ENCODE peak calls at places on chromosomes 3 and 15, in five cellular contexts. E is uterus, H is body of pancreas, O is left ventricle myocardium inferior, A is neural progenitor cell. V is an unnamed sample. For H3K4me1, the result is how much of the 10 kb centered on the place peaks cover.

GRCh38 chr3:173793963-173794362 is 396.4 kb downstream of the NLGN1 start:
- DNase-seq in E (no peak), A (no peak), O (no peak), H (no peak), V (no peak)

GRCh38 chr3:32562640-32563039 is 8.0 kb downstream of the DYNC1LI1 start:
- DNase-seq in O (no peak), E (no peak), H (no peak), A (no peak), V (no peak)

GRCh38 chr15:75213768-75214221 is 12.1 kb downstream of the C15orf39 start:
- DNase-seq in A (no peak), E (no peak), O (no peak), H (no peak), V (no peak)

GRCh38 chr3:37028329-37028728 is 35.0 kb downstream of the MLH1 start:
- DNase-seq in H (peak), E (peak), A (no peak), O (peak), V (peak)

GRCh38 chr3:107894998-107895397 is 195.8 kb downstream of the CD47 start:
- DNase-seq in O (no peak), E (no peak), H (no peak), A (no peak), V (no peak)

GRCh38 chr3:78314327-78314726 is 1274.4 kb downstream of the ROBO2 start:
- DNase-seq in H (no peak), O (no peak), E (no peak), A (no peak), V (no peak)

GRCh38 chr3:175704366-175705041 is 845.4 kb downstream of the NAALADL2 start:
- DNase-seq in A (no peak), H (no peak), E (no peak), O (no peak), V (no peak)

GRCh38 chr15:82852906-82853635 is 43.6 kb downstream of the WHAMM start:
- DNase-seq in H (peak), A (no peak), O (no peak), E (no peak), V (no peak)

GRCh38 chr3:53158700-53159414 is 2.2 kb upstream of the PRKCD start:
- DNase-seq in A (no peak), H (no peak), O (no peak), E (no peak), V (no peak)

GRCh38 chr15:70493787-70494514 is 269.4 kb downstream of the UACA start:
- DNase-seq in O (no peak), H (no peak), E (no peak), A (no peak), V (no peak)

GRCh38 chr3:132378-132777 is 64.2 kb upstream of the CHL1 start:
- DNase-seq in E (no peak), H (no peak), A (no peak), O (no peak), V (no peak)

GRCh38 chr3:120172070-120172469 is 77.8 kb upstream of the GSK3B start:
- DNase-seq in A (no peak), H (no peak), E (peak), O (no peak), V (no peak)

GRCh38 chr3:13528217-13528801 is 20.6 kb upstream of the FBLN2 start:
- DNase-seq in H (no peak), A (peak), E (no peak), O (peak), V (no peak)

GRCh38 chr3:100761211-100761921 is 52.1 kb downstream of the TFG start:
- DNase-seq in E (no peak), A (peak), O (no peak), H (peak), V (no peak)

GRCh38 chr15:47196057-47196456 is 521.2 kb upstream of the SEMA6D start:
- DNase-seq in A (peak), E (peak), H (peak), O (peak), V (peak)

GRCh38 chr15:95919460-95919859 is 411.0 kb upstream of the NR2F2 start:
- DNase-seq in E (no peak), A (no peak), H (no peak), O (no peak), V (no peak)

GRCh38 chr15:42110367-42110766 is 16.0 kb upstream of the PLA2G4D start:
- DNase-seq in E (no peak), A (no peak), O (no peak), H (no peak), V (no peak)

GRCh38 chr3:189908646-189909045 is 212.1 kb downstream of the P3H2 start:
- DNase-seq in E (no peak), A (peak), O (no peak), H (no peak), V (no peak)

GRCh38 chr3:163481738-163482137 is 1596.6 kb downstream of the SI start:
- DNase-seq in O (no peak), A (no peak), H (no peak), E (no peak), V (no peak)

GRCh38 chr3:86991840-86992430 is 986 bp upstream of the VGLL3 start:
- DNase-seq in O (no peak), H (no peak), A (no peak), E (peak), V (no peak)

GRCh38 chr3:134312873-134313838 is 61.1 kb downstream of the AMOTL2 start:
- DNase-seq in E (peak), H (peak), A (peak), O (peak), V (peak)

GRCh38 chr3:196085534-196085933 is 3.6 kb upstream of the TFRC start:
- DNase-seq in H (no peak), O (no peak), E (no peak), A (no peak), V (no peak)

GRCh38 chr3:43418601-43419272 is 132.4 kb downstream of the SNRK start:
- DNase-seq in H (peak), A (no peak), E (peak), O (no peak), V (no peak)

GRCh38 chr3:133475245-133476010 is 75.6 kb downstream of the BFSP2 start:
- DNase-seq in O (no peak), E (no peak), H (no peak), A (no peak), V (no peak)

GRCh38 chr3:195892355-195893120 is 15.8 kb downstream of the TNK2 start:
- DNase-seq in O (peak), H (peak), E (peak), A (peak), V (peak)

GRCh38 chr15:48064435-48064834 is 56.4 kb upstream of the SLC24A5 start:
- DNase-seq in A (no peak), H (no peak), E (no peak), O (no peak), V (no peak)

GRCh38 chr15:73924258-73924921 is 1.9 kb upstream of the LOXL1 start:
- DNase-seq in O (peak), H (no peak), E (peak), A (peak), V (no peak)

GRCh38 chr3:165185707-165186327 is 10.4 kb downstream of the SLITRK3 start:
- DNase-seq in H (peak), A (peak), E (peak), O (no peak), V (peak)

DNA sequence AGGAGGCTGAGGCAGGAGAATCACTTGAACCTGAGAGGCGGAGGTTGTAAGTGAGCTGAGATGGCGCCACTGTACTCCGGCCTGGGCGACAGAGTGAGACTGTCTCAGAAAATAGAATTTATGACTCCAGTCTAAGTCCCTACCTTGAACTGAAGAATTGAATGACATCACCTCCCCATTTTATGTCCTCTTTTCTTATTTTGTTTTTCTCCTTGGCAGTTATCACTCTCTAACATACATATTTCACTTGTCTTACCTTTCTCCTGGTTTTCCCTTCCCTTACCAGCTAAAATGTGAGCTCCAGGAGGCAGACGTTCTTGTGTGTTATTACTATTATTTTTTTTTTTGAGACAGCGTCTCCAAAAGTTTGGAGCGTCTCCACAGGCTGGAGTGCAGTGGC is 7.6 kb downstream of the TATDN2 start:
- DNase-seq in E (no peak), H (no peak), O (no peak), A (no peak), V (no peak)
- H3K27ac ChIP-seq in E (no peak), H (no peak), O (no peak), A (no peak), V (no peak)

DNA sequence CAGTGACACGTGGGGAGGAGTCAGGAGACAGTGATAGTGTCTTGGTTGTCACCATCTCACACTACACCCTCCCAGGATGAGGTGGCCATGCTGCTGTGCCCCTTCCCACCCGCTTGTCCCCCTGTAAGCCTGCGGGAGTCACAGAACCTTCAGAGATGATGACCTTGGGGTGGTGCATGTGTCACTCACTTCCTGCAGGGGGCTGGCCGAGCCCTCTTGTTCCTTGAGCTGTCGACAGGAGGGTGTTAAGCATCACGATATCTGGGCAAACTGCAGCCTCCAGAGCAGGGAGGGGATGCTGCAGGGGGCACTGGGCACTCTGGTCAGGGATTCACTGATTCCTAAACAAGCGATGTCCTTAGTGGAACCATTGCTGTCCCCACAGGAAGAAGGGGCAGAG is 27.7 kb downstream of the FAH start:
- DNase-seq in A (no peak), O (no peak), H (no peak), E (no peak), V (no peak)
- TF ChIP-seq CTCF in A (no peak), O (no peak), H (no peak), E (no peak), V (no peak)

GRCh38 chr3:171776411-171776810 is 33.9 kb downstream of the PLD1 start:
- DNase-seq in O (no peak), H (no peak), E (no peak), A (no peak), V (no peak)
- H3K4me1 ChIP-seq in O (under half), H (under half), E (under half), A (under half), V (under half)

GRCh38 chr15:90481023-90481422 is 48.7 kb upstream of the CRTC3 start:
- DNase-seq in A (no peak), E (no peak), O (no peak), H (no peak), V (no peak)

GRCh38 chr15:90483012-90483307 is 46.8 kb upstream of the CRTC3 start:
- DNase-seq in H (no peak), O (no peak), A (no peak), E (no peak), V (no peak)

GRCh38 chr15:90479656-90480055 is 50.1 kb upstream of the CRTC3 start:
- DNase-seq in H (peak), O (no peak), E (no peak), A (no peak), V (no peak)

GRCh38 chr15:90482124-90483011 is 47.4 kb upstream of the CRTC3 start:
- DNase-seq in O (no peak), A (peak), E (peak), H (peak), V (peak)

DNA sequence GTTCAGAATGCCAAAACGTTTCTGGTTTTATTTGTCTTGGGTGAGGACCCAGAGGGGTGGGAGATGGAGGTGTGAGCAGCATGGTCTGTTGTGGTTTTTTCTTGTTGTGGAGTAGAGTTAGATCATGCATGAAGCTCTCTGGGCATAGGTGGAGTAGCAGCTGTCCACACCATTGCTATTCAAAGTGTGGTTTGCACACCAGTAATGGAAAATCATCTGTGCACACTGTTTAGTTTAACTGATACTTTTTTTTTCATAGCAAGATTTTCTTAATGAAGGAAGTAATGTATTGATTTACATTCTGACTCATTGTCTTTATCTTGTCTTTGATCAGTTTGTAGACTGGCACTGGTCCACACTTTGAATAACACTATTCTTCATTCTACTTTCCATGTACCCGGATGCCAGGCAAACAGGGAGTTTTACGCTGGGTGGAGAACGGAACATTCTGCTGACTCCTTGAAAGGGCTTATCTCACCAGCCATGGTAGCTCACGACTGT is 50.7 kb upstream of the CRTC3 start:
- DNase-seq in E (no peak), H (peak), O (no peak), A (no peak), V (no peak)
- H3K27ac ChIP-seq in E (peak), H (peak), O (no peak), A (no peak), V (no peak)

DNA sequence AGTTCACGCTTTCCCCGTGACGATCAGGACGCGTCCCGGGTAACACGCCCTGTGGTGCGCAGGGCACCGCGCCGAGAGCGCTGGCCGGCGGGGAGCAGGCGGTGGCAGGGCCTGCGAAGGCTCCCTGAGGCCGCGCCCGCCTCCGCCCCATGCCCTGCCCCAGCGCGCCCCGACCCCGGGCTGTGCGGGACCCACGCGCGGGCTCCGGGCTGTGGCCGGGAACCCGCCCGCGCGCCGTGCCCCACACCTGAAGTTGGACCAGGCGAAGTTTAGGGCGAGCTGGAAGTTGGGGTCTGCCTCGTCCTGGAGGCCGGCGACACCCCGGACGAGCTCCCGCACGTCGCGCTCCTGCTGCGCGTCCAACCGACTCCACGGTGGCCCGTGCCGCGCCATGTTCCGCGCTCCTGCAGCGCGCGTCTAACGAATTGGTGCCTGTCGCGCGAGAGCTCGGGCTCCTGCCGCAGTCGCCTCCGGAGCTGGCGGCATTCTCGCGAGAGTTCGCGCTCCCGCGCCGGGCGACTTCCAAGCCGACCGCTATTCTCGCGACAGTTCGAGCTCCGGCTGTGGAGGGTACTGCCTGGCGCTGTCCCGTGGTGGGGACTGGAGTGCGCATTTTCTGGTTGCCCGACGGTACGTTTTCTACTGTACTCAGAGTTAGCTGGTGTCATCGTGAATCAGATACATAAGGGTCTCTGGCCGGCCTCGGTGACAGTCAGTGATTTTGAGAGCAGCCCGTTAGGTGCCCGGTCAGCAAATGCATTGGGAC is at the start of gene TUBGCP5:
- DNase-seq in A (peak), O (peak), E (peak), H (peak), V (peak)
- TF ChIP-seq CTCF in A (peak), O (peak), E (peak), H (peak), V (peak)

GRCh38 chr15:52221730-52222129 is 30.5 kb upstream of the GNB5 start:
- DNase-seq in H (no peak), A (no peak), E (no peak), O (no peak), V (no peak)
- H3K4me1 ChIP-seq in H (under half), A (under half), E (under half), O (under half), V (under half)

DNA sequence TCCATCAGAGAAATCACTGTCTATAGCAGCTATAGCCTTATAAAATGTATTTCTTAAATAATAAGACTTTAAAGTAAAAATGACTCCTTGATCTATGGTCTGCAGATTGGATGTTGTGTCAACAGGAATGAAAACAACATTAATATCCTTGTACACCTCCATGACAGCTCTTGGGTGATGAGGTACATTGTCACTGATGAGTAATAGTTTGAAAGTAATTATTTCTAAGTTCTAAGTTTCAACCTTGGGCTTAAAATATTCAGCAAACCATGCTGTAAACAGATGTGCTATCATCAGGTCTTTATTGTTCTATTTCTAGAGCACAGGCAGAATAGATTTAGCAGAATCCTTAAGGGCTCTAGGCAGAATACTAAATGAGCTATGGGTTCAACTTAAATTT is 568.2 kb upstream of the BCHE start:
- DNase-seq in O (no peak), H (no peak), E (no peak), A (no peak), V (no peak)
- H3K27ac ChIP-seq in O (no peak), H (no peak), E (no peak), A (no peak), V (no peak)

GRCh38 chr3:159131376-159131775 is 329.5 kb downstream of the MFSD1 start:
- DNase-seq in A (no peak), E (no peak), H (no peak), O (no peak), V (no peak)

GRCh38 chr3:159126261-159127020 is 324.6 kb downstream of the MFSD1 start:
- DNase-seq in H (peak), E (no peak), A (no peak), O (no peak), V (no peak)

GRCh38 chr3:159128628-159129027 is 326.8 kb downstream of the MFSD1 start:
- DNase-seq in H (no peak), E (no peak), O (no peak), A (no peak), V (no peak)

GRCh38 chr3:159127021-159127392 is 325.2 kb downstream of the MFSD1 start:
- DNase-seq in O (no peak), E (no peak), A (no peak), H (no peak), V (no peak)

DNA sequence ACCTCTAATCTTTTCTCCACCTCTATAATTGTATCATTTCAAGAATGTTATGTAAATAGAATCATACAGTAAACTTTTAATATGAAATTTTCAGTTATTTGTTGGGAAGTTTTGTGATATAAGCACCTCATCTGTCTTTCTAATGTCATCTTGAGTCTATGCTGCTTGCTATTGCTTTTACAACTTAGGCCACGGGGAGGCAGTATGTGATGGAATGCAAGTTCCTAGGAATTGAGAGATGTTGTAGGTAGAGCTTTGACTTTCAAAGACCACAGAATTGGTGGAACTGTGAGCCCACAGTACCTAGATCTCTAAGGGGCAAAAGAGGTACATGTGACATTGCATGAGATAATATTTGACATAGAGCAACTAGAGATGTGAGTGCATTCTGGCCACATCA is 328.3 kb downstream of the MFSD1 start:
- DNase-seq in O (no peak), H (peak), E (no peak), A (peak), V (no peak)
- TF ChIP-seq CTCF in O (peak), H (peak), E (no peak), A (peak), V (peak)

GRCh38 chr3:34742151-34742550 is 897.2 kb upstream of the ARPP21 start:
- DNase-seq in O (no peak), H (no peak), E (no peak), A (no peak), V (no peak)
- H3K4me1 ChIP-seq in O (under half), H (under half), E (under half), A (under half), V (under half)

DNA sequence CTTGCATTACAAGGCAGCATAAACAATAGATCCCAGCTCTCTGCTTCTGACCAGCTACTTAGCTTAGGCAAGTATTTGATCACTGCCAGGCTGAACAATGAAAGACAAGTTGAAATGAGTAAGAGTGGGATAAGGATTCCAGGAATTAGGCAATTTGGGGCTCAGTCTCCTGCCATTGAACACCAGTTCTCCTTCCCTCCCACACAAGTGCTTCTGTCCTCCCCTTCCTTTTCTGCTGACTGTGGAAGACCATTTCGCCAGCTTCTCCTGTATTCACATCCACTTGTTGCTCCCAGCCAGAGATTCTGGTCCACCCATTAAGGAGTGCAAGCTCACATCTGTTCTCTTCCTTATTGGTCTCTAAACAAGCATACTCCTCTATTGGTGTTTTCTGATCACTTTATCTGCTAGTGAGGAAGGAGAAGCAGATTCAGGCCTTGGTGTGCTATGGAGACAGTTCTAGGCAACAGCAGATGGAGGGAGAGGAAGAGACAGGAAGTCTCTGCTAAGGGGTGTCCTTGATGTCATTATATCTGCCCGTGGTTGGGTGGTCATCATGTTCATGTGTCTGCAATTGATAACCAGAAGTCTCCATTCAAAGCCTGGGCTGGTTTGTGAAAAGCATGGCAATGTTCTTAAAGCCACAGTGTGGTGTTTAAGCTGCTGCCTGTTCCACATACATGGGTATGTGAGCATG is 121.5 kb downstream of the PLCL2 start:
- DNase-seq in E (no peak), A (peak), H (no peak), O (no peak), V (no peak)
- H3K27ac ChIP-seq in E (no peak), A (peak), H (no peak), O (no peak), V (no peak)